ENCODE peak calls at places on chromosome X, in nine cellular contexts. C, H, W, Q, A, N, S, D and J are unnamed samples.

GRCh38 chrX:22395372-22395771 is 122.7 kb downstream of the CBLL2 start:
- DNase-seq in C (peak; percentile 33), H (no peak), W (no peak), Q (no peak), A (no peak), N (no peak), S (no peak), D (no peak), J (no peak)

GRCh38 chrX:72621163-72621562 is 48.5 kb upstream of the HDAC8 start:
- DNase-seq in C (no peak), H (no peak), W (no peak), Q (no peak), A (no peak), N (peak; percentile 15), S (no peak), D (no peak), J (no peak)

GRCh38 chrX:49041683-49042529 is 1.3 kb downstream of the TFE3 start:
- DNase-seq in C (peak; percentile 8), H (no peak), W (peak; percentile 14), Q (no peak), A (peak; percentile 12), N (peak; percentile 34), S (no peak), D (no peak), J (peak; percentile 26)

GRCh38 chrX:68940601-68941000 is 111.8 kb downstream of the EFNB1 start:
- DNase-seq in C (no peak), H (no peak), W (no peak), Q (no peak), A (no peak), N (no peak), S (no peak), D (no peak), J (no peak)

GRCh38 chrX:20913760-20914159 is 460.5 kb upstream of the CNKSR2 start:
- DNase-seq in C (no peak), H (no peak), W (no peak), Q (no peak), A (no peak), N (no peak), S (no peak), D (no peak), J (no peak)

GRCh38 chrX:3476973-3477372 is 130.5 kb upstream of the MXRA5 start:
- DNase-seq in C (no peak), H (no peak), W (no peak), Q (no peak), A (no peak), N (no peak), S (no peak), D (no peak), J (no peak)

GRCh38 chrX:153551135-153551534 is 33.7 kb downstream of the ATP2B3 start:
- DNase-seq in C (no peak), H (no peak), W (no peak), Q (no peak), A (no peak), N (no peak), S (no peak), D (no peak), J (no peak)

GRCh38 chrX:40845331-40845911 is 110.1 kb upstream of the MED14 start:
- DNase-seq in C (peak; percentile 30), H (no peak), W (no peak), Q (peak; percentile 40), A (peak; percentile 57), N (no peak), S (no peak), D (no peak), J (no peak)

DNA sequence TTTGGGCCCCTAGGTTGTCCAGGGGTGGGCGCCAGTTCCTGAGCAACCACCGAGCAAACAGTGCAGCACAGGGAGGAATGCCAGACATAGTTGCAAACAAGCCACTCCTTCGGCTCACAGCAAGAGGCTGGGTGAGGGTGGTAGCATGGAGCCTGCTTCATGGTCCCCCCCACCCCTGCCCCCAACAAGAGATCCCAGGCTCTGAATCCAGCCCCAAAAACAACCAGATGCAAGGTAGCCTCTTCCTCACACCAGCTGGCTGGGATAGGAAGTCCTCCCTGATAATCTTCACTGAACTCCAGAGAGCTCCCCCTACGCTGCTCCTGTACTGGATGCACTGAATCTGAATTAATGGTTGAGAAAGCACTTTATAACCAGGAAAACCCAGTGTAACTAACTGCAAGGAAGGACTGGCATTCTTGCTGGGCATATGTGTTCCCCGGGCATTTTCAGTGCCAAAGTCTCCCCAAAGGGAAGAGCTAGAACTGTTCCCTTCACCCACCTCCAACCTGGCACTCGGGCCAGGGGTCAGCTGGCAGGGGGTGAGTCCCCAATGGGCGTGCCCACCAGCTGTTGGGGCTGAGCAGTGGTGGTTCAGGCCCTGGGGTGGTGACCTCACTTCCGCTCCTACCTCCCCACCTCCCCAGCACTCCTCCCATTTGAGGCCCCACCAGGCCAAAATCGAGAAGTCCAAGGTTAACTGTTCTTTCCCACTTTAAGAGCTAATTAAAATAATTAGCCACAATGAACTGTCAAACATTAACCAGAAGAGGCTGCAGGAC is 1.5 kb downstream of the ELF4 start:
- DNase-seq in C (no peak), H (no peak), W (peak; percentile 57), Q (no peak), A (peak; percentile 4), N (peak; percentile 19), S (peak; percentile 58), D (no peak), J (no peak)
- TF ChIP-seq POLR2A in C (no peak), H (no peak), W (no peak), Q (no peak), A (no peak), N (no peak), S (no peak), D (no peak), J (no peak)

DNA sequence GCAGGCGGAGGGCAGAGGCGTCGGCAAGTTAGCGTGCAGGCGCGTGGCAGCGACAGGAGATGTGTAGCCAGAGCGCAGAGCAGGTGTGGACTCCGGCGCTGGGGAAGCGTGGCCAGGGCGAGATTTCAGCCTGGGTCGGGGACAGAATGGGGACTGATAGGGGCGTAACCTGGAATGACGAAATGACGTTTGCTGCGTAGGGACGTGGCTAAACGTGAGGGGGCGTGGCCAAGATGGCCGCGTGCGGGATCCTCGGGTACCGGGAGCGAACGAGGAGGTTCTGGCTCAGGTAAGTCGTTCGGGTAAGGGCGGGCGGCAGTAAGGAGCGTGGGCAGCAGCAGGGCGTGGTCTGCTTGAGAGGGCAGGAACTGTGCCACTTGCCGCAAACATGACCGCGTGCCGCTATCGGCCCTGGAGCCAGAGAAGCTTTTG is 10.9 kb upstream of the CLTRN start:
- DNase-seq in C (no peak), H (peak; percentile 74), W (peak; percentile 71), Q (peak; percentile 92), A (peak; percentile 80), N (peak; percentile 68), S (peak; percentile 61), D (peak; percentile 70), J (peak; percentile 65)
- TF ChIP-seq POLR2A in C (no peak), H (no peak), W (no peak), Q (peak; percentile 38), A (no peak), N (peak; percentile 40), S (peak; percentile 13), D (no peak), J (peak; percentile 54)

GRCh38 chrX:12170755-12171154 is 32.5 kb downstream of the FRMPD4 start:
- DNase-seq in C (no peak), H (no peak), W (no peak), Q (no peak), A (no peak), N (no peak), S (no peak), D (no peak), J (no peak)
- TF ChIP-seq POLR2A in C (no peak), H (no peak), W (no peak), Q (no peak), A (no peak), N (no peak), S (no peak), D (no peak), J (no peak)

GRCh38 chrX:91435465-91435864 is 826 bp downstream of the PABPC5 start:
- DNase-seq in C (no peak), H (no peak), W (no peak), Q (peak; percentile 31), A (no peak), N (no peak), S (no peak), D (no peak), J (no peak)

GRCh38 chrX:91434351-91435168 is at the start of gene PABPC5:
- DNase-seq in C (peak; percentile 9), H (no peak), W (no peak), Q (peak; percentile 89), A (peak; percentile 79), N (peak; percentile 60), S (no peak), D (no peak), J (peak; percentile 61)
- TF ChIP-seq POLR2A in C (no peak), H (peak; percentile 57), W (no peak), Q (peak; percentile 86), A (no peak), N (peak; percentile 43), S (no peak), D (no peak), J (no peak)